ENCODE peak calls at places on chromosomes 4 and X, in seven cellular contexts. V is activated CD8-positive, alpha-beta memory T cell treated with anti-CD3 and anti-CD28 coated beads, Interleukin-2, amount 50 U/mL, for 48 hours; Q is naive B cell; S is activated T-cell treated with anti-CD3 and anti-CD28 coated beads, Interleukin-2, amount 50 U/mL, for 72 hours; U is caudate nucleus; J is NCI-H2107; P is endothelial cell. G is an unnamed sample.

GRCh38 chrX:16251782-16252181 is 84.5 kb downstream of the MAGEB17 start:
- DNase-seq in V (no peak), Q (no peak), S (no peak), U (no peak), J (no peak), P (no peak), G (no peak)

GRCh38 chrX:17082831-17083230 is 136.4 kb downstream of the REPS2 start:
- DNase-seq in V (no peak), Q (no peak), S (no peak), U (no peak), J (peak; percentile 4), P (no peak), G (no peak)

GRCh38 chrX:130637591-130637990 is 235.8 kb downstream of the RBMX2 start:
- DNase-seq in V (no peak), Q (no peak), S (no peak), U (no peak), J (no peak), P (no peak), G (peak; percentile 15)

GRCh38 chr4:7103599-7104365 is 35.9 kb upstream of the GRPEL1 start:
- DNase-seq in V (peak; percentile 57), Q (no peak), S (peak; percentile 8), U (peak; percentile 79), J (no peak), P (no peak), G (no peak)

GRCh38 chrX:119230850-119231249 is 5.2 kb upstream of the PGRMC1 start:
- DNase-seq in V (no peak), Q (no peak), S (peak; percentile 6), U (no peak), J (no peak), P (no peak), G (peak; percentile 12)

GRCh38 chrX:39477438-39478120 is 620.2 kb downstream of the BCOR start:
- DNase-seq in V (peak; percentile 59), Q (peak; percentile 28), S (peak; percentile 10), U (no peak), J (no peak), P (peak; percentile 11), G (peak; percentile 11)

GRCh38 chr4:119300072-119300387 is 21.9 kb downstream of the FABP2 start:
- DNase-seq in V (peak; percentile 60), Q (no peak), S (peak; percentile 20), U (no peak), J (no peak), P (peak; percentile 34), G (no peak)

GRCh38 chrX:2432298-2432863 is 68.4 kb downstream of the DHRSX start:
- DNase-seq in V (no peak), Q (peak; percentile 14), S (no peak), U (no peak), J (no peak), P (no peak), G (no peak)

GRCh38 chrX:72126539-72127140 is 5.1 kb downstream of the RTL5 start:
- DNase-seq in V (peak; percentile 92), Q (peak; percentile 70), S (peak; percentile 85), U (peak; percentile 69), J (peak; percentile 47), P (peak; percentile 79), G (peak; percentile 79)

GRCh38 chr4:140928880-140929279 is 172.7 kb upstream of the TBC1D9 start:
- DNase-seq in V (no peak), Q (no peak), S (no peak), U (no peak), J (no peak), P (no peak), G (peak; percentile 25)

GRCh38 chrX:34879361-34879760 is 63.2 kb upstream of the FAM47B start:
- DNase-seq in V (no peak), Q (no peak), S (no peak), U (no peak), J (no peak), P (no peak), G (peak; percentile 23)

GRCh38 chr4:159206427-159206871 is 103.6 kb downstream of the RAPGEF2 start:
- DNase-seq in V (peak; percentile 58), Q (no peak), S (peak; percentile 51), U (no peak), J (no peak), P (no peak), G (peak; percentile 61)

GRCh38 chrX:104318330-104319009 is 63.7 kb upstream of the ESX1 start:
- DNase-seq in V (no peak), Q (no peak), S (no peak), U (no peak), J (no peak), P (no peak), G (peak; percentile 67)

GRCh38 chr4:36274158-36274557 is 7.3 kb upstream of the DTHD1 start:
- DNase-seq in V (no peak), Q (no peak), S (no peak), U (no peak), J (no peak), P (no peak), G (peak; percentile 29)

GRCh38 chr4:150821641-150822040 is 193.4 kb downstream of the LRBA start:
- DNase-seq in V (no peak), Q (no peak), S (no peak), U (no peak), J (no peak), P (no peak), G (peak; percentile 13)

GRCh38 chrX:1600406-1601050 is 9.1 kb downstream of the AKAP17A start:
- DNase-seq in V (peak; percentile 50), Q (no peak), S (no peak), U (no peak), J (no peak), P (no peak), G (no peak)

GRCh38 chr4:88756149-88756548 is 58.5 kb upstream of the NAP1L5 start:
- DNase-seq in V (no peak), Q (no peak), S (no peak), U (no peak), J (no peak), P (no peak), G (no peak)

GRCh38 chr4:119493419-119493818 is 135.2 kb downstream of the PDE5A start:
- DNase-seq in V (no peak), Q (no peak), S (no peak), U (no peak), J (no peak), P (no peak), G (no peak)

GRCh38 chrX:69297521-69297920 is 132.3 kb upstream of the PJA1 start:
- DNase-seq in V (no peak), Q (no peak), S (no peak), U (no peak), J (no peak), P (no peak), G (no peak)

GRCh38 chr4:125016892-125017299 is 297.9 kb upstream of the FAT4 start:
- DNase-seq in V (no peak), Q (no peak), S (no peak), U (no peak), J (no peak), P (no peak), G (no peak)

GRCh38 chr4:54658321-54659093 is 750 bp downstream of the KIT start:
- DNase-seq in V (peak; percentile 68), Q (peak; percentile 13), S (peak; percentile 28), U (peak; percentile 41), J (peak; percentile 20), P (peak; percentile 65), G (peak; percentile 14)

GRCh38 chr4:154626793-154627484 is 14.5 kb upstream of the FGG start:
- DNase-seq in V (peak; percentile 77), Q (peak; percentile 55), S (peak; percentile 74), U (peak; percentile 3), J (no peak), P (peak; percentile 87), G (peak; percentile 27)

GRCh38 chr4:121375262-121375661 is 5.6 kb downstream of the QRFPR start:
- DNase-seq in V (no peak), Q (no peak), S (no peak), U (no peak), J (no peak), P (no peak), G (peak; percentile 55)

GRCh38 chr4:687048-687974 is 1.6 kb downstream of the SLC49A3 start:
- DNase-seq in V (no peak), Q (no peak), S (no peak), U (no peak), J (no peak), P (no peak), G (peak; percentile 75)

GRCh38 chrX:71111851-71112468 is 583 bp upstream of the IL2RG start:
- DNase-seq in V (no peak), Q (no peak), S (no peak), U (no peak), J (no peak), P (no peak), G (no peak)

GRCh38 chr4:961651-962230 is 11.6 kb downstream of the DGKQ start:
- DNase-seq in V (no peak), Q (no peak), S (no peak), U (no peak), J (no peak), P (no peak), G (no peak)

GRCh38 chr4:127479031-127479622 is 153.6 kb upstream of the INTU start:
- DNase-seq in V (no peak), Q (no peak), S (no peak), U (no peak), J (peak; percentile 1), P (no peak), G (peak; percentile 22)

GRCh38 chrX:1582686-1583437 is 8.5 kb upstream of the AKAP17A start:
- DNase-seq in V (peak; percentile 73), Q (no peak), S (peak; percentile 79), U (no peak), J (no peak), P (no peak), G (peak; percentile 18)

GRCh38 chrX:37060999-37061398 is 52.8 kb downstream of the FAM47C start:
- DNase-seq in V (no peak), Q (no peak), S (peak; percentile 0), U (no peak), J (no peak), P (peak; percentile 43), G (peak; percentile 6)

GRCh38 chr4:24303926-24304325 is 280.4 kb downstream of the DHX15 start:
- DNase-seq in V (no peak), Q (no peak), S (no peak), U (no peak), J (no peak), P (no peak), G (no peak)

GRCh38 chrX:149940015-149940716 is 1.9 kb upstream of the EOLA2 start:
- DNase-seq in V (peak; percentile 88), Q (peak; percentile 83), S (peak; percentile 89), U (peak; percentile 95), J (peak; percentile 88), P (peak; percentile 81), G (peak; percentile 96)

GRCh38 chrX:19127649-19128168 is 5.4 kb upstream of the ADGRG2 start:
- DNase-seq in V (no peak), Q (no peak), S (no peak), U (no peak), J (no peak), P (no peak), G (no peak)

GRCh38 chrX:150574824-150575409 is 6.5 kb downstream of the MTM1 start:
- DNase-seq in V (no peak), Q (no peak), S (peak; percentile 27), U (no peak), J (no peak), P (no peak), G (no peak)

GRCh38 chr4:71133491-71133890 is 140.0 kb downstream of the DCK start:
- DNase-seq in V (no peak), Q (no peak), S (no peak), U (no peak), J (no peak), P (no peak), G (peak; percentile 35)

G was measured in astrocyte.